ENCODE peak calls at places on chromosomes 7 and 10, in four cellular contexts. V is WTC11, N is GM12878, M is K562. K is an unnamed sample.

GRCh38 chr7:122674502-122674901 is 24.4 kb downstream of the RNF133 start:
- DNase-seq in M (no peak), V (no peak), N (no peak), K (no peak)

GRCh38 chr10:93630609-93631320 is 18.4 kb downstream of the PDE6C start:
- DNase-seq in M (no peak), N (no peak), V (no peak), K (no peak)

GRCh38 chr10:125011926-125012705 is 70.2 kb downstream of the ZRANB1 start:
- DNase-seq in N (no peak), M (no peak), V (no peak), K (no peak)

GRCh38 chr7:31108097-31108657 is 56.1 kb downstream of the ADCYAP1R1 start:
- DNase-seq in N (no peak), M (no peak), V (no peak), K (no peak)

GRCh38 chr10:22453948-22454347 is 108.7 kb downstream of the SPAG6 start:
- DNase-seq in N (no peak), M (no peak), V (no peak), K (no peak)

GRCh38 chr10:24784061-24784460 is 60.4 kb upstream of the ARHGAP21 start:
- DNase-seq in M (no peak), V (no peak), N (no peak), K (no peak)

GRCh38 chr7:51265066-51265907 is 51.3 kb downstream of the COBL start:
- DNase-seq in M (no peak), N (no peak), V (no peak), K (peak)

GRCh38 chr10:31753681-31754080 is 174.9 kb downstream of the ARHGAP12 start:
- DNase-seq in N (no peak), M (no peak), V (no peak), K (no peak)

GRCh38 chr10:3023892-3024291 is 43.5 kb upstream of the PFKP start:
- DNase-seq in N (no peak), V (no peak), M (no peak), K (no peak)

GRCh38 chr10:101588879-101589278 is 758 bp downstream of the DPCD start:
- DNase-seq in N (no peak), M (peak), V (no peak), K (peak)

DNA sequence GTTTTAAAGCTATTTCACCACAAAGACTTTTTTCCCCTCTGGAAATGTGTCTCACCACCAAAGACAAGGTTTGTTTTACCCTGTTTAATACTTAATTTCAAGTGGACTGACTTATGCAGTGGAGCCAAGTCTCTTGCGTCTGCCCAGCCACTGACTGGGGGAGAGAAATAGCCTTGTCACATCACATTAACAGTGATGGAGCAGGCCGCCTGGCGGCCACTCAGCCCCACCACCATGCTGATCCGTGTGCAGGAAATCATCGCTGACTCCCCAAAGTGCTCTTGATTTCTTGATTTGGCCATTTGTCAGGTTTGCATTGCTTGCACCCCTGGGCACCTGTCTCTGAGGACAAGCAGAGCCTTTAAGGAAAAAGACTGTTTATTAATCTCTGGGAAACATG is 334.1 kb downstream of the GLRX3 start:
- DNase-seq in M (no peak), N (no peak), V (no peak), K (no peak)
- TF ChIP-seq CREM in M (no peak), N (no peak), V (no peak), K (no peak)

GRCh38 chr7:83475403-83475802 is 173.5 kb downstream of the SEMA3E start:
- DNase-seq in M (no peak), V (peak), N (no peak), K (peak)
- TF ChIP-seq CREM in M (no peak), V (no peak), N (no peak), K (no peak)

DNA sequence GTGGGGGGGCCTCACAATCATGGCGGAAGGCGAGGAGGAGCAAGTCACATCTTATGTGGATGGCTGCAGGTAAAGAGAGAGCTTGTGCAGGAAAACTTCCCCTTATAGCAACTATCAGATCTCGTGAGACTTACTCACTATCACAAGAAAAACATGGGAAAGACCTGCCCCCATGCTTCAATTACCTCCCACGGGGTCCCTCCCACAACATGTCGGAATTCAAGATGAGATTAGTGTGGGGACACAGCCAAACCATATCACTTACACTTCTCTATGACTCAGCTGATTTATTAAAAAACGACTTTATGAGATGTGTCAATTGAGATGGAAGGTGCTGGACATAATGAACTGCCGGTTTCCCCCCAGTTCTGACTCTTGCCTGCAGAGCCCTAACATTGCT is 23.8 kb upstream of the CHN2 start:
- DNase-seq in M (no peak), N (no peak), V (no peak), K (no peak)
- TF ChIP-seq CREM in M (no peak), N (no peak), V (no peak), K (no peak)

GRCh38 chr7:498678-499641 is 20.7 kb downstream of the PDGFA start:
- DNase-seq in M (no peak), N (no peak), V (no peak), K (no peak)
- TF ChIP-seq CREM in M (no peak), N (no peak), V (no peak), K (no peak)